ENCODE peak calls at places on chromosomes 5 and 9, in nine cellular contexts. S is A549, T is body of pancreas, Q is uterus, F is heart left ventricle, E is HCT116, H is right lobe of liver, I is prostate gland, W is spleen. U is an unnamed sample.

GRCh38 chr5:151094861-151095260 is 14.0 kb upstream of the TNIP1 start:
- DNase-seq in S (no peak), T (no peak), Q (no peak), F (no peak), E (no peak), H (no peak), I (no peak), W (peak), U (no peak)

GRCh38 chr5:170273968-170274710 is 23.4 kb downstream of the LCP2 start:
- DNase-seq in S (peak), T (no peak), Q (no peak), F (no peak), E (peak), H (no peak), I (peak), W (no peak), U (no peak)

GRCh38 chr5:82922086-82922734 is 155.0 kb downstream of the TMEM167A start:
- DNase-seq in S (no peak), T (no peak), Q (no peak), F (no peak), E (no peak), H (no peak), I (no peak), W (no peak), U (no peak)

GRCh38 chr5:160542840-160543239 is 121.2 kb downstream of the PTTG1 start:
- DNase-seq in S (no peak), T (no peak), Q (no peak), F (no peak), E (no peak), H (no peak), I (no peak), W (no peak), U (no peak)

GRCh38 chr5:132464155-132464939 is 26.2 kb downstream of the IRF1 start:
- DNase-seq in S (no peak), T (no peak), Q (peak), F (no peak), E (no peak), H (no peak), I (no peak), W (peak), U (no peak)

GRCh38 chr5:80707645-80708044 is 52.9 kb upstream of the DHFR start:
- DNase-seq in S (no peak), T (no peak), Q (no peak), F (no peak), E (no peak), H (no peak), I (no peak), W (no peak), U (no peak)

GRCh38 chr9:128685636-128686489 is 3.2 kb upstream of the SET start:
- DNase-seq in S (no peak), T (no peak), Q (no peak), F (no peak), E (no peak), H (peak), I (no peak), W (peak), U (no peak)

GRCh38 chr9:17520264-17521058 is 58.4 kb upstream of the SH3GL2 start:
- DNase-seq in S (no peak), T (no peak), Q (no peak), F (no peak), E (no peak), H (no peak), I (no peak), W (no peak), U (no peak)

GRCh38 chr5:78224358-78224757 is 70.1 kb downstream of the AP3B1 start:
- DNase-seq in S (no peak), T (no peak), Q (no peak), F (no peak), E (no peak), H (no peak), I (no peak), W (no peak), U (no peak)
- TF ChIP-seq POLR2A in S (no peak), T (no peak), Q (no peak), F (no peak), E (no peak), H (no peak), I (no peak), W (no peak), U (no peak)

DNA sequence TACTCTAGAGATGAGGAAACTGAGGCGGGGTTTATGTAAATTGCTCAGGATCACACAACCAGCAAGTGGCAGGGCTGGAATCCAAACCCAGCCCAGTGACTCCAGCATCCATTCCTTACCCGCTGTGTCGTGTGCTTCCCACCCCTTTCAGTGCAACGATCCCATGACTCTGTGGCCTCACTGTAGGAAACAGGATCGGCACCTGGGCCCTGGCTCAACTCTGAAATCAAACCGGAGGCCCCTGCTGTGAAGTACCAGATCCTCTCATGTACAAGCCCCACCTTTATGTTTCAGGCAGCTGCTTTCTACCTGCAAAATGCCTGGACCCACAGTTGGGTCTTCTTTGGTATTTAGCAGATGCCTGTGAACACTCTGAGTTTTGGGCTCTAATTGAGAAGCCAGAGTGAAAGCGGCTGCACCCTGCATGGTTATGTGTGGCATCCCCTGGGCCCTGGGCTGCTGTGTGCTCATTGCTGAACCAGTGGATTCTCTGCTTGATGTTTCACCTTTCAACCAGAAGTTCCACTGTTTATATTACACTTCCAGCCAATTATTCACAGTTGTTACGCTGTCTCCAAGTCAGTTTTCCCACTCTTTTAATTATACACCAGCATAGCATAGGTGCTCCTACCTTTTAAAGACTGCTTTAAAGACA is 36.7 kb downstream of the ABLIM3 start:
- DNase-seq in S (no peak), T (no peak), Q (no peak), F (no peak), E (no peak), H (no peak), I (no peak), W (no peak), U (no peak)
- TF ChIP-seq POLR2A in S (no peak), T (no peak), Q (no peak), F (no peak), E (no peak), H (no peak), I (no peak), W (no peak), U (no peak)

GRCh38 chr5:135456238-135457099 is 4.3 kb upstream of the TIFAB start:
- DNase-seq in S (no peak), T (no peak), Q (no peak), F (no peak), E (peak), H (peak), I (no peak), W (peak), U (peak)
- TF ChIP-seq POLR2A in S (no peak), T (no peak), Q (no peak), F (no peak), E (no peak), H (no peak), I (no peak), W (no peak), U (no peak)

DNA sequence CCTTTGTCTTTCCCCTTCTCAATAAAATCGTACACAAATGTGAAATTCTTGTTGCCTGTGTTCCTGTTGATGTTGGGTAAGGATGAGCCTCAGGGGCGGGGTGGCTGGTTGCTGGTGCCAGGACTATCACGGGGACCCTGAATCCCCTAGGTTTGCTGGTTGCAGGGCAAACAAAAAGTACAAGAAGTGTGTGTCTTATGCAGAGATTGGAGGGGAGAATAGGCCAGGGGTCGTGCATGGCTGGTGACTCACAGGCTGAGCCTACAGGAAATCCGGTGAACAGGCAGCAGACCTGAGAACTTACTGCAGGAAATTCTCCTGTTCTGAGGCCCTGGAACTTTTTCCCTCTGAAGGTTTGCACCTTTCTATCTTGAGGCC is 5.5 kb downstream of the ANXA2R start:
- DNase-seq in S (no peak), T (no peak), Q (no peak), F (no peak), E (no peak), H (no peak), I (no peak), W (no peak), U (no peak)
- TF ChIP-seq POLR2A in S (no peak), T (no peak), Q (no peak), F (no peak), E (no peak), H (no peak), I (no peak), W (no peak), U (no peak)

GRCh38 chr5:1247811-1248210 is 22.6 kb downstream of the SLC6A18 start:
- DNase-seq in S (no peak), T (no peak), Q (no peak), F (no peak), E (no peak), H (no peak), I (no peak), W (no peak), U (no peak)
- TF ChIP-seq POLR2A in S (no peak), T (no peak), Q (no peak), F (no peak), E (no peak), H (no peak), I (no peak), W (no peak), U (no peak)

U was measured in H54.